ENCODE peak calls at places on chromosomes 4 and X, in four cellular contexts. X, T, N and Y are unnamed samples.
A peak's percentile ranks its signal among the peaks of the same experiment; 100 is the strongest.

GRCh38 chrX:55598333-55598732 is 24.9 kb upstream of the FOXR2 start:
- DNase-seq in X (no peak), T (no peak), N (no peak), Y (no peak)

GRCh38 chrX:53262918-53263394 is 18.4 kb downstream of the IQSEC2 start:
- DNase-seq in X (peak; percentile 75), T (peak; percentile 53), N (no peak), Y (no peak)

GRCh38 chr4:185346975-185347601 is 48.6 kb downstream of the LRP2BP start:
- DNase-seq in X (no peak), T (no peak), N (no peak), Y (no peak)

GRCh38 chr4:34271479-34272355 is 1972.6 kb downstream of the ARAP2 start:
- DNase-seq in X (no peak), T (no peak), N (no peak), Y (no peak)

GRCh38 chrX:1500701-1501624 is 36.0 kb downstream of the P2RY8 start:
- DNase-seq in X (no peak), T (no peak), N (peak; percentile 90), Y (peak; percentile 50)

GRCh38 chrX:55074851-55075467 is at the start of gene PAGE2B:
- DNase-seq in X (no peak), T (peak; percentile 8), N (no peak), Y (no peak)

GRCh38 chrX:20693071-20693470 is 426.4 kb upstream of the RPS6KA3 start:
- DNase-seq in X (no peak), T (no peak), N (no peak), Y (no peak)

GRCh38 chr4:58732973-58733372 is 1622.8 kb upstream of the IGFBP7 start:
- DNase-seq in X (no peak), T (no peak), N (no peak), Y (no peak)

GRCh38 chrX:2320580-2321327 is 180.0 kb downstream of the DHRSX start:
- DNase-seq in X (peak; percentile 55), T (no peak), N (no peak), Y (no peak)

GRCh38 chr4:98518555-98519267 is 139.7 kb downstream of the TSPAN5 start:
- DNase-seq in X (no peak), T (no peak), N (peak; percentile 19), Y (no peak)

GRCh38 chr4:148443550-148444295 is 1.5 kb upstream of the NR3C2 start:
- DNase-seq in X (no peak), T (no peak), N (no peak), Y (peak; percentile 5)

GRCh38 chr4:113069212-113069892 is 19.9 kb downstream of the ANK2 start:
- DNase-seq in X (no peak), T (no peak), N (no peak), Y (no peak)

GRCh38 chr4:80199004-80199579 is 1.8 kb downstream of the PRDM8 start:
- DNase-seq in X (no peak), T (no peak), N (no peak), Y (no peak)
- TF ChIP-seq SPI1 in X (no peak), T (no peak), N (no peak), Y (no peak)

GRCh38 chrX:119736206-119736764 is 22.1 kb upstream of the SOWAHD start:
- DNase-seq in X (no peak), T (no peak), N (no peak), Y (no peak)
- TF ChIP-seq SPI1 in X (no peak), T (no peak), N (no peak), Y (no peak)

DNA sequence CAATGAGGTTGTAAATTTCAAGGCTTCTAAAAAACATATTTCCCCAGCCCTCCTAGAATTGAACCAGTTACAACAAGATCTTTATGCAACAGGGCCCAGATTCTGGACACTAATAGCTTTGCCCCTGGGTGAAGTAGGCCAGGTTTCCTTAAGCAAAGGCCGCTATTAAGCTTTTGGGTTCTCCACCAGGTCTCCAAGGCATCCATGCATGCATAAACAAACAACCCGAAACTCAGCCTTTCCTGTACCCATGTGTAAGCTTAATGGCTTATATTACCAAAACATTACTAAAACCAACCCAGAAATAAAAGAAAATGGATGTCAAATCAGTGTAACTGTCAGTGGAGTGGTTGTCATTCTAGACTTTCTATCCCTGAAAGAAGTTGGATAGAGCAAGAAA is 137.1 kb downstream of the ARHGAP6 start:
- DNase-seq in X (no peak), T (no peak), N (no peak), Y (no peak)
- TF ChIP-seq SPI1 in X (no peak), T (no peak), N (no peak), Y (no peak)

DNA sequence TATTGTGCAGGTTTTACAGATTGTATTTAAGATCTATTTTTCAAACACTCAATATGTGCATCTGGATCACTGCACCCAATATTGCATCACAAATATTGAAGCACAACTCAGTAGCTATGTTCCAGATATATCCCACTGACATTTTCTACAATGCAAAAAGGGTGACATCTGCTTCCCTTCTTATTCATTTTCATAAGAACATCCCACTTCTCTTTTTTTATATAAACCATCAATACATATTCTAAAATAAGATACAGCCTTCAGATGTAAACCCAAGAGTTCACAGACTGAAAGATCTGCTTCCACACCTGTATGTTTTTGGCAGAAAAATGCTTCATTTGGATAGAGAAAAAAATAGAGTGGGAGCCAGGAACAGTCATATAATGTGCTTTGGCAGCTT is 815.7 kb upstream of the ADGRL3 start:
- DNase-seq in X (no peak), T (no peak), N (no peak), Y (no peak)
- TF ChIP-seq SPI1 in X (no peak), T (no peak), N (no peak), Y (no peak)